ENCODE peak calls at places on chromosomes 12 and 14, in seven cellular contexts. L is transverse colon, T is stomach, K is K562, V is suprapubic skin, X is HepG2, Z is GM12878. H is an unnamed sample.

GRCh38 chr12:116140559-116140958 is 136.9 kb downstream of the MED13L start:
- DNase-seq in L (no peak), T (no peak), K (no peak), V (no peak), X (no peak), Z (no peak), H (no peak)

GRCh38 chr12:66555113-66555512 is 123.8 kb downstream of the GRIP1 start:
- DNase-seq in L (no peak), T (no peak), K (no peak), V (no peak), X (no peak), Z (no peak), H (no peak)

GRCh38 chr14:55221968-55222367 is 30.6 kb upstream of the DLGAP5 start:
- DNase-seq in L (no peak), T (no peak), K (no peak), V (no peak), X (no peak), Z (no peak), H (no peak)

GRCh38 chr12:50079771-50080170 is 5.4 kb upstream of the SMARCD1 start:
- DNase-seq in L (no peak), T (no peak), K (no peak), V (no peak), X (no peak), Z (no peak), H (no peak)

GRCh38 chr14:22200977-22201605 is 387.9 kb downstream of the DAD1 start:
- DNase-seq in L (no peak), T (no peak), K (peak), V (no peak), X (peak), Z (peak), H (no peak)

GRCh38 chr12:30730011-30730410 is 24.7 kb downstream of the CAPRIN2 start:
- DNase-seq in L (no peak), T (no peak), K (no peak), V (no peak), X (no peak), Z (no peak), H (no peak)

GRCh38 chr14:67510121-67510520 is 21.6 kb upstream of the TMEM229B start:
- DNase-seq in L (no peak), T (no peak), K (no peak), V (no peak), X (no peak), Z (no peak), H (no peak)

GRCh38 chr12:131333136-131333535 is 377.8 kb upstream of the SFSWAP start:
- DNase-seq in L (no peak), T (no peak), K (no peak), V (no peak), X (no peak), Z (no peak), H (no peak)

GRCh38 chr14:94562941-94563883 is 2.0 kb downstream of the SERPINA4 start:
- DNase-seq in L (no peak), T (no peak), K (no peak), V (no peak), X (no peak), Z (no peak), H (no peak)

GRCh38 chr12:94670075-94670474 is 19.7 kb upstream of the TMCC3 start:
- DNase-seq in L (no peak), T (no peak), K (no peak), V (no peak), X (no peak), Z (no peak), H (no peak)

GRCh38 chr14:99511421-99512109 is 30.4 kb downstream of the CCNK start:
- DNase-seq in L (no peak), T (no peak), K (no peak), V (no peak), X (no peak), Z (no peak), H (peak)

GRCh38 chr14:99513946-99514551 is 32.8 kb downstream of the CCNK start:
- DNase-seq in L (no peak), T (peak), K (no peak), V (peak), X (no peak), Z (no peak), H (no peak)

GRCh38 chr14:99513183-99513694 is 32.0 kb downstream of the CCNK start:
- DNase-seq in L (no peak), T (no peak), K (no peak), V (peak), X (no peak), Z (no peak), H (peak)

GRCh38 chr14:99512110-99512449 is 30.9 kb downstream of the CCNK start:
- DNase-seq in L (no peak), T (no peak), K (no peak), V (no peak), X (no peak), Z (no peak), H (no peak)

GRCh38 chr14:99512571-99513182 is 31.5 kb downstream of the CCNK start:
- DNase-seq in L (no peak), T (no peak), K (no peak), V (peak), X (no peak), Z (no peak), H (no peak)
- TF ChIP-seq POLR2AphosphoS5 in L (no peak), T (no peak), K (no peak), V (no peak), X (no peak), Z (no peak), H (no peak)

GRCh38 chr12:121797937-121798801 is 4.7 kb upstream of the RHOF start:
- DNase-seq in L (peak), T (peak), K (no peak), V (no peak), X (no peak), Z (no peak), H (peak)

GRCh38 chr12:121798807-121799174 is 5.0 kb upstream of the SETD1B start:
- DNase-seq in L (peak), T (no peak), K (no peak), V (no peak), X (no peak), Z (no peak), H (no peak)

GRCh38 chr12:121799175-121799841 is 4.5 kb upstream of the SETD1B start:
- DNase-seq in L (peak), T (peak), K (peak), V (no peak), X (peak), Z (no peak), H (peak)

GRCh38 chr12:121795029-121795977 is 1.8 kb upstream of the RHOF start:
- DNase-seq in L (peak), T (peak), K (peak), V (peak), X (peak), Z (no peak), H (peak)

DNA sequence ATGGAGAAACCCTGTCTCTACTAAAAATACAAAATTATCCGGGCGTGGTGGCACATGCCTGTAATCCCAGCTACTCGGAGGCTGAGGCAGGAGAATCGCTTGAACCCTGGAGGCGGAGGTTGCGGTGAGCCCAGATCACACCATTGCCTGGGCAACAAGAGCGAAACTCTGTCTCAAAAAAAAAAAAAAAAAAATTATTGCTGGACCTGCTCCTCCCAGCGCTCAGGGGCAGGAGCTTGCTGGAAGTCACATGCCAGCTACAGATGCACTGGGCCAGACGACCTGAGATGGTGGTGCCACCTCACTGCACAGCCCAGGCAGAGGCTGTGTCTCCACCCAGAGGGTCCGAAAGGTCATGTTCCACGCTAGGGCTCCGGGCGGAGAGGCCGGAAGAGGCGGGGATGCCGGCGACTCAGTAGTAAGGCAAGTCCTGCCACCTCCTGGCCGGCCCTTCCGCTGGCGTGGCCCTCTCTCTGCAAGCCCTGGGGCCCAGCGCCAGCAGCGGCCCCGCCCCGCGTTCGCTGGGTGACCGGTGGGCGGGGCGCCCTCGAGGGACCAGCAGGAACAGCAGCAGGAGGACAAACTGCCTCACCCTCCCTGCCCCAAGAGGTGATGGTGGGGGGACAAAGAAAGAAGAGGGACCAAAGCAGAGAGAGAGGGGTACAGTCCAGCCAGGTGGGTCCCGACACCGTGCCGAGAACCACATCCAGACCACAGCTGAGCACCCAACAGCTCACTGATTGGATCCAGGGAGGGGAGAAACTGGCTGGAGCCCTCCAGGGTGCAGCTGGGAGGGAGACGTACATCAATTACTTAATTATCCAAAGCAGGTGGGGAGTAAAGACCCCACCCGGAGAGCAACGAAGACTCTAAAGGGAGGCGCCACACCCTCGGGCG is 3.6 kb upstream of the RHOF start:
- DNase-seq in L (peak), T (peak), K (peak), V (peak), X (peak), Z (no peak), H (peak)
- TF ChIP-seq CTCF in L (no peak), T (no peak), K (peak), V (peak), X (peak), Z (no peak), H (peak)

DNA sequence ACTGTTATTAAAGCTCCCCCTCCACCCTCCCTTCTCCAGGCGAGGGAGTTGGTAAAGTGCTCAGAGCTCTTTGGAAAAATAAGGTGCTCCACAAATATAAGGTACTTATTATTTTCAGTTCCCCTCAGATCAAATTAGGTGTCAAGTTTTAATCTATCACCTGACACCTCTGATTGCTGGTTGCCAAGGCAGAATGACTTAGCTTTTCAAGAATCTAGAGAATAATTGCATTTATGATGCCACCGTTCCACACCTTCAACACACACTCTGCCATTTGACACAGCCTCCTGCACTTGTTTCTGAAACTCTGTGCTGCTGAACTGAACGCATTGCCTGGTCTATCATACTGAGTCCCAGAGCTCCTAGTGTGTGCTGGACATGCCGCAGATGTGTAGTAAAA is 128.6 kb downstream of the CRACR2A start:
- DNase-seq in L (no peak), T (no peak), K (no peak), V (no peak), X (no peak), Z (no peak), H (no peak)
- TF ChIP-seq EP300 in L (no peak), T (no peak), K (no peak), V (no peak), X (no peak), Z (no peak), H (no peak)

DNA sequence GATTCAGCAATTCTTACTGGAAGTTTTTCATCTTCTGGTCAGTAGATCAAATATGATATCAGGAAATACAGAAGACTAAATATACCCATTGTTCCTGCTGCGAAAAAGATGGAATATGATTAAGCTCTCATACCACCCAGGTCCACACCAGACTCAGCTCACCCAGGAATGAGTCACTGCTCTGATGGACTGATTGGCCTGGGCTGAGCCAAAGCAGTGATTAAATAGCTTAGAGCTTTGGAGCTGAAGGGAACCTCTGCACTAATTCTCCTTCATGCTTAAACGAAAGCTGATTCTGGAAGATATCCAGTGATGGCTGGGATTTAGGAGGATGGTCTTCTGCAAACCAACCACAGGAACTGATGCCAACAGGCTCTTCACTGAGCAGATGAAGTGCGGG is 62.0 kb upstream of the SYT1 start:
- DNase-seq in L (no peak), T (no peak), K (no peak), V (no peak), X (no peak), Z (no peak), H (no peak)
- TF ChIP-seq POLR2AphosphoS5 in L (no peak), T (no peak), K (no peak), V (no peak), X (no peak), Z (no peak), H (no peak)

H was measured in sigmoid colon.